ENCODE peak calls at places on chromosomes 13 and 19, in four cellular contexts. Q is suprapubic skin, Y is mesothelial cell of epicardium, M is type B pancreatic cell. V is an unnamed sample.

GRCh38 chr13:90448466-90449037 is 898.9 kb upstream of the MIR17HG start:
- DNase-seq in Q (no peak), Y (no peak), M (no peak), V (no peak)

GRCh38 chr13:109651854-109652253 is 134.5 kb downstream of the IRS2 start:
- DNase-seq in Q (no peak), Y (no peak), M (no peak), V (no peak)

GRCh38 chr13:76711515-76712182 is 174.6 kb downstream of the KCTD12 start:
- DNase-seq in Q (no peak), Y (no peak), M (no peak), V (no peak)

GRCh38 chr13:100389617-100390016 is 199.0 kb downstream of the GGACT start:
- DNase-seq in Q (no peak), Y (no peak), M (no peak), V (no peak)

GRCh38 chr19:38469151-38469550 is 35.7 kb downstream of the RYR1 start:
- DNase-seq in Q (no peak), Y (no peak), M (no peak), V (no peak)

GRCh38 chr19:49559928-49560327 is 20.4 kb downstream of the NOSIP start:
- DNase-seq in Q (no peak), Y (no peak), M (no peak), V (no peak)

GRCh38 chr19:10086904-10087256 is 763 bp downstream of the SHFL start:
- DNase-seq in Q (no peak), Y (no peak), M (no peak), V (no peak)

GRCh38 chr13:113998781-113999617 is 25.1 kb upstream of the C13orf46 start:
- DNase-seq in Q (peak), Y (no peak), M (no peak), V (no peak)

GRCh38 chr13:47621931-47622330 is 379.1 kb downstream of the SUCLA2 start:
- DNase-seq in Q (no peak), Y (no peak), M (no peak), V (no peak)

GRCh38 chr13:101751488-101751887 is 299.0 kb downstream of the ITGBL1 start:
- DNase-seq in Q (no peak), Y (no peak), M (no peak), V (no peak)

GRCh38 chr19:46963093-46963734 is 56.4 kb upstream of the NPAS1 start:
- DNase-seq in Q (no peak), Y (no peak), M (no peak), V (no peak)

GRCh38 chr19:14430712-14431111 is 2.4 kb upstream of the PKN1 start:
- DNase-seq in Q (no peak), Y (no peak), M (no peak), V (no peak)

GRCh38 chr19:47109177-47109540 is 4.4 kb downstream of the ZC3H4 start:
- DNase-seq in Q (no peak), Y (no peak), M (no peak), V (no peak)

GRCh38 chr13:29591310-29591709 is 4.2 kb downstream of the SLC7A1 start:
- DNase-seq in Q (no peak), Y (no peak), M (no peak), V (no peak)

GRCh38 chr13:51843529-51843928 is 1.4 kb downstream of the TMEM272 start:
- DNase-seq in Q (no peak), Y (no peak), M (no peak), V (no peak)

GRCh38 chr13:105638446-105638845 is 897.0 kb downstream of the EFNB2 start:
- DNase-seq in Q (no peak), Y (no peak), M (no peak), V (no peak)

GRCh38 chr13:97339019-97339988 is 94.7 kb upstream of the RAP2A start:
- DNase-seq in Q (no peak), Y (no peak), M (no peak), V (no peak)

GRCh38 chr19:32581704-32582164 is 744 bp downstream of the PDCD5 start:
- DNase-seq in Q (no peak), Y (no peak), M (no peak), V (no peak)

GRCh38 chr13:41746259-41746658 is 214.7 kb downstream of the VWA8 start:
- DNase-seq in Q (no peak), Y (no peak), M (no peak), V (no peak)

GRCh38 chr13:24381539-24382265 is 72.3 kb downstream of the C1QTNF9 start:
- DNase-seq in Q (no peak), Y (no peak), M (no peak), V (no peak)

DNA sequence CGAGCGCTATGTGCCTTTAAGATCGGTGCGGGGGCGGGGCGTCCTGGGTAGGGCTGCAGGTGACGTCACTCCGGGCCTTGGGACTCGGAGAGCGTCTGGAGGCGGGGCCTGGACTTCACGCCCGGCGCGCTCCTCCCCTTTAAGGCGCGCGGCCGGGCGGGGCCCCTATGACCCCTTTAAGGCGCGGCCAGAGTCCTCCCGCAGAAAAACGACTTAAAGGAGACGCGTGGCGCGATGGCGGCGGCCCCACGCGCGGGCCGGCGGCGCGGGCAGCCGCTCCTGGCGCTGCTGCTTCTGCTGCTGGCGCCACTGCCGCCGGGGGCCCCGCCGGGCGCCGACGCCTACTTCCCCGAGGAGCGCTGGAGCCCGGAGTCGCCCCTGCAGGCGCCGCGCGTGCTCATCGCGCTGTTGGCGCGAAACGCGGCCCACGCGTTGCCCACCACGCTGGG is at the start of gene COLGALT1:
- DNase-seq in Q (peak), Y (peak), M (peak), V (peak)
- TF ChIP-seq CTCF in Q (no peak), Y (no peak), M (no peak), V (no peak)

GRCh38 chr13:62331384-62331783 is 915.7 kb upstream of the PCDH20 start:
- DNase-seq in Q (no peak), Y (no peak), M (no peak), V (no peak)

GRCh38 chr13:62333466-62333865 is 917.8 kb upstream of the PCDH20 start:
- DNase-seq in Q (no peak), Y (no peak), M (no peak), V (no peak)

GRCh38 chr13:62337109-62337880 is 921.6 kb upstream of the PCDH20 start:
- DNase-seq in Q (no peak), Y (no peak), M (no peak), V (no peak)

DNA sequence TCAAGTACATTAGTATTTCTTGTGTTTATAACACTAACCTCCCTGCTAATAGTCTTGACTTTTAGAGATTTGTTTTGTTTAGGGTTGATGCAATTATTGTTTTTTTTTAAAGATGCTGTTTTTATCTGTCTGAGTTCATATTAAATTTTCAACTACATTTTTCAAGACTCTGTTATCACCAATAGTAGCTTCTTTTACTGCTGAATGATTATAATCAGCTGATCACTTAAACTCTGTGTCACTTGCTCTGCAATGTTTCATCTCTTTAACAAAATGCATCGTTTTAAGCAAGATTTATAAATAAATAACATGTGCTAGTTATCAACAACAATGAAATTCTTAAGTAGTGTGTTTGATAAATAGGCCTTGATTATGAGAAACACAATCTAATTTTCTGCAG is 920.9 kb upstream of the PCDH20 start:
- DNase-seq in Q (no peak), Y (no peak), M (no peak), V (no peak)
- TF ChIP-seq CTCF in Q (no peak), Y (no peak), M (no peak), V (no peak)

GRCh38 chr13:31538067-31539042 is 201.0 kb upstream of the RXFP2 start:
- DNase-seq in Q (no peak), Y (peak), M (no peak), V (no peak)

GRCh38 chr13:31545616-31546015 is 193.7 kb upstream of the RXFP2 start:
- DNase-seq in Q (no peak), Y (no peak), M (no peak), V (no peak)

GRCh38 chr13:31543190-31543589 is 196.1 kb upstream of the RXFP2 start:
- DNase-seq in Q (no peak), Y (no peak), M (no peak), V (no peak)

DNA sequence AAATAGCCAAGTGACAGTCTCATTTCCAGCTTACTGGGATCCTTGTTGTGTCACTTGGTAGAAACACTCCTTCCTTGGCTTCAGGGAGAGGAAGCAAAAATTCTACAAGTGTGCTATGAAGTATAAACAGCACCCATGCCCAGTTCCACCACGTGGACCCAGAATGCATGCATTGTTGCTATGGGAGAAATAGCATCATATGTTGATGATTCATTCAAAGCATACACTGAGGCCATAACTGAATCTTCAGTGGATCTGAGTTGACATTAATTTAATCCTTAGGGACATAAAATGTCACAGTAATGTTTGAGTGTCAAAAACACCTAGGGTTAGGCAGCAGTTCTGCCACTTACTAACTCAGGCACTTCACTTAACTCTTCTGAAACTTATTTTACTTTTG is 199.0 kb upstream of the RXFP2 start:
- DNase-seq in Q (no peak), Y (no peak), M (no peak), V (no peak)
- TF ChIP-seq CTCF in Q (no peak), Y (no peak), M (no peak), V (no peak)

GRCh38 chr19:739998-740715 is 10.8 kb upstream of the MISP start:
- DNase-seq in Q (no peak), Y (no peak), M (no peak), V (no peak)

GRCh38 chr19:743168-743687 is 7.7 kb upstream of the MISP start:
- DNase-seq in Q (no peak), Y (no peak), M (peak), V (no peak)

GRCh38 chr19:738509-739128 is 12.3 kb upstream of the MISP start:
- DNase-seq in Q (no peak), Y (no peak), M (no peak), V (no peak)

GRCh38 chr19:742540-743075 is 8.3 kb upstream of the MISP start:
- DNase-seq in Q (no peak), Y (no peak), M (no peak), V (no peak)

DNA sequence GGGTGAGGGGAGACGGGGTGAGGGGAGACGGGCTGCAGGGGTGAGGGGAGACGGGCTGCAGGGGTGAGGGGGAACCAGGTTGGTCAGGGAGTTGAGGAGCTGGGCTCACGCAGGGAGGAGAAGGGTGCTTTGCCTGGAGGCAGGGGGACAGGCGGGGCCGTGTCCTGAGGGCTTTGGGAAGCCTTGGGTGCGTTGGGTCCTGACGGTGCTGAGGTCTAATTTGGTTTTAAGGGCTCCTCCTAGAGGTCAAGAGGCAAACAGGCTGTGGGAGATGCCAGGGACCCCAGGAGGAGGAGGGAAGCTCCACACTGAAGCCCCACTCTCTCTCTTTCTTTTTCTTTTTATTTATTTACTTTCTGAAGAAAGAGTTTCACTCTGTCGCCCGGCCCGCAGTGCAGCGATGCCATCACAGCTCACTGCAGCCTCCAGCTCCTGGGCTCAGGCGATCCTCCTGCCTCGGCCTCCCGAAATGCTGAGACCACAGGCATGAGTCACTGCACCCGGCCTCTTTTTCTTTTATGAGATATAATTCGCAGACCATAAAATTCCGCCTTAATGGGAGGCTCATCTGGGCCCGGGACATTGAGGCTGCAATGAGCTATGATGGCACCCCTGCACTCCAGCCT is 9.3 kb upstream of the MISP start:
- DNase-seq in Q (no peak), Y (no peak), M (no peak), V (no peak)
- TF ChIP-seq CTCF in Q (no peak), Y (no peak), M (no peak), V (no peak)

GRCh38 chr19:24033962-24034342 is 53.0 kb upstream of the ZNF254 start:
- DNase-seq in Q (no peak), Y (no peak), M (no peak), V (peak)

GRCh38 chr19:24029941-24030636 is 56.9 kb upstream of the ZNF254 start:
- DNase-seq in Q (no peak), Y (no peak), M (no peak), V (no peak)

GRCh38 chr19:24032651-24033050 is 54.3 kb upstream of the ZNF254 start:
- DNase-seq in Q (no peak), Y (no peak), M (no peak), V (no peak)

DNA sequence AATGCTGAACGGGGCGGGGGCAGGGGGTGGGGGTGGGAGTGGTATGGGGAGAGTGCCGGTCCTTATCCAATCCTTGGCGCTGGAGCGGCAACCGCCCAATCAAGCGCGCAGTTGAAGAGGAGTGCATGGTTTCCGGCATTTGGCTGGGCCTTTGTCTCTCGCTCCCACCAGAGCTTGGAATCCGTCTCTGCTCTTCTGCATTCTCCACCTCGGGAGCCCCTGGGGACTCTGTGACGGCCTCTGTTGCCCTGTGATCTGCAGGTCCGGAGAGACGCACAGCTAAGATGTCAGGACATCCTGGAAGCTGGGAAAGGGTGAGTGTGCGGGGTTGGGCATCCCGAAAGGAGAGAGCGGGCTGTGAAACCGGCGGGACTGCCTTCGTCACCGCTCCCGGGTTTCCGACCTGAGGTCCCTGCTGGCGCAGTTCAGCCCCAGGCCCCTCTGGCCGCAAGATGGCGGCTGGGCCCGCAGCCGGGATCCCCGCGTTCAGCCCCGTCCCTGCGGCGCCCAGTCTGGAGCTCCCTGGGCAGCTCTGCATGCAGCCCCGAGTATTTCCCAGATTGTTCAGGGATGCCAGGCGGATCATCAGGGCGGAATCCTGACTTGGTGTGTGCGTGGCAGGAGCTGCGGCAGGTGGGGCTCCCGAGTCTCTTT is 53.6 kb upstream of the ZNF254 start:
- DNase-seq in Q (peak), Y (peak), M (peak), V (peak)
- TF ChIP-seq CTCF in Q (no peak), Y (no peak), M (no peak), V (no peak)